ENCODE peak calls at places on chromosomes 11 and 22, in nine cellular contexts. I is cardiac muscle cell; M is neural crest cell; R is midbrain; S is GM12892; Q is OCI-LY7; F is naive B cell; H is fibroblast of lung; Z is activated naive CD8-positive, alpha-beta T cell treated with anti-CD3 and anti-CD28 coated beads, Interleukin-2, amount 10 ng/mL, durations not matched to agents 7 days and 5 days. J is an unnamed sample.

GRCh38 chr11:107860688-107861087 is 2.1 kb upstream of the SLC35F2 start:
- DNase-seq in Q (no peak), R (no peak), H (no peak), S (no peak), M (no peak), Z (no peak), I (no peak), F (no peak), J (no peak)

GRCh38 chr11:107704432-107704831 is 7.4 kb downstream of the SLN start:
- DNase-seq in Z (no peak), R (no peak), S (no peak), I (no peak), Q (no peak), F (no peak), H (no peak), M (no peak), J (no peak)

GRCh38 chr11:109512680-109513079 is 90.7 kb downstream of the C11orf87 start:
- DNase-seq in R (no peak), H (no peak), I (no peak), Q (no peak), M (no peak), Z (no peak), S (no peak), F (no peak), J (no peak)

GRCh38 chr11:37788141-37788877 is 1190.3 kb upstream of the RAG2 start:
- DNase-seq in Z (no peak), R (no peak), H (peak), I (no peak), M (no peak), Q (no peak), S (no peak), F (no peak), J (no peak)

GRCh38 chr22:46791201-46791731 is 28.8 kb downstream of the TBC1D22A start:
- DNase-seq in Q (no peak), F (peak), I (no peak), H (peak), M (no peak), S (no peak), Z (peak), R (peak), J (peak)

GRCh38 chr22:28841111-28841510 is 40.7 kb upstream of the XBP1 start:
- DNase-seq in R (no peak), S (no peak), H (no peak), I (no peak), Q (no peak), M (no peak), Z (no peak), F (no peak), J (no peak)

GRCh38 chr11:72816404-72816990 is 2.3 kb downstream of the ATG16L2 start:
- DNase-seq in F (no peak), Z (no peak), Q (no peak), M (no peak), H (no peak), I (no peak), S (no peak), R (no peak), J (no peak)

GRCh38 chr22:42180349-42180842 is 49.8 kb upstream of the CYP2D6 start:
- DNase-seq in Z (no peak), R (no peak), I (no peak), F (no peak), Q (no peak), M (no peak), H (peak), S (no peak), J (no peak)

GRCh38 chr11:125923012-125923579 is 18.8 kb downstream of the DDX25 start:
- DNase-seq in I (peak), Q (peak), H (peak), M (peak), F (no peak), R (peak), S (peak), Z (peak), J (peak)

GRCh38 chr22:39408173-39408572 is 8.6 kb downstream of the TAB1 start:
- DNase-seq in Q (no peak), Z (no peak), R (no peak), M (no peak), I (no peak), H (no peak), F (no peak), S (no peak), J (no peak)

GRCh38 chr11:65777241-65777640 is 3.5 kb downstream of the AP5B1 start:
- DNase-seq in I (no peak), H (no peak), Q (no peak), R (no peak), S (no peak), F (no peak), Z (no peak), M (no peak), J (no peak)

GRCh38 chr22:21947040-21948014 is 5.3 kb downstream of the PPM1F start:
- DNase-seq in H (peak), Q (no peak), I (peak), R (no peak), S (no peak), F (no peak), M (no peak), Z (no peak), J (no peak)

GRCh38 chr22:23192133-23192532 is 11.8 kb downstream of the BCR start:
- DNase-seq in R (no peak), F (no peak), M (no peak), Q (no peak), S (no peak), H (no peak), I (peak), Z (no peak), J (no peak)

GRCh38 chr11:73152086-73152853 is 10.2 kb upstream of the FCHSD2 start:
- DNase-seq in H (no peak), M (no peak), I (no peak), R (no peak), F (peak), S (no peak), Q (peak), Z (no peak), J (no peak)

GRCh38 chr11:5204787-5205186 is 4.3 kb upstream of the OR51V1 start:
- DNase-seq in S (no peak), R (peak), M (no peak), Z (no peak), F (no peak), I (peak), H (peak), Q (peak), J (no peak)

GRCh38 chr11:72075109-72075508 is 5.2 kb downstream of the NUMA1 start:
- DNase-seq in H (no peak), I (no peak), R (peak), M (no peak), Z (no peak), S (no peak), F (no peak), Q (peak), J (no peak)

GRCh38 chr11:30914143-30914762 is 328.1 kb upstream of the MPPED2 start:
- DNase-seq in H (peak), I (peak), Z (no peak), M (peak), S (peak), R (peak), F (no peak), Q (peak), J (no peak)

GRCh38 chr11:45889555-45889954 is 4.1 kb downstream of the MAPK8IP1 start:
- DNase-seq in I (no peak), Q (no peak), H (no peak), Z (no peak), R (no peak), F (no peak), S (no peak), M (no peak), J (no peak)

GRCh38 chr22:41403532-41404318 is 22.0 kb downstream of the TEF start:
- DNase-seq in I (peak), Z (peak), Q (peak), S (peak), H (peak), M (peak), F (peak), R (peak), J (peak)

GRCh38 chr22:30425616-30426394 is at the start of gene MTFP1:
- DNase-seq in F (peak), S (peak), Z (peak), I (peak), M (peak), R (peak), Q (peak), H (peak), J (no peak)

GRCh38 chr22:33299245-33299956 is 241.2 kb upstream of the SYN3 start:
- DNase-seq in I (no peak), S (peak), R (no peak), Q (peak), M (no peak), Z (no peak), F (peak), H (no peak), J (no peak)

GRCh38 chr22:50059185-50059880 is 1.2 kb upstream of the TTLL8 start:
- DNase-seq in Q (peak), S (no peak), I (peak), Z (no peak), R (no peak), F (no peak), M (peak), H (peak), J (no peak)

GRCh38 chr11:64935634-64936081 is at the start of gene GPHA2:
- DNase-seq in H (peak), F (no peak), Z (no peak), M (no peak), I (peak), R (no peak), Q (no peak), S (no peak), J (no peak)

GRCh38 chr11:67031791-67032561 is 9.0 kb downstream of the SYT12 start:
- DNase-seq in M (no peak), R (no peak), Z (no peak), S (no peak), I (no peak), F (no peak), H (peak), Q (no peak), J (no peak)

GRCh38 chr11:35192347-35192746 is 53.4 kb downstream of the CD44 start:
- DNase-seq in H (peak), F (no peak), M (peak), S (no peak), I (peak), Z (no peak), R (no peak), Q (no peak), J (no peak)

GRCh38 chr22:39174498-39175120 is 22.1 kb upstream of the CBX7 start:
- DNase-seq in H (peak), F (peak), M (peak), I (peak), Q (peak), Z (peak), S (no peak), R (peak), J (peak)

GRCh38 chr11:84855846-84856245 is 771.3 kb downstream of the DLG2 start:
- DNase-seq in H (peak), I (no peak), F (no peak), S (no peak), R (no peak), Q (no peak), Z (no peak), M (no peak), J (no peak)

GRCh38 chr22:23402275-23403151 is 177.6 kb downstream of the IGLL1 start:
- DNase-seq in I (peak), F (peak), R (peak), Q (peak), S (peak), Z (peak), M (peak), H (peak), J (peak)

GRCh38 chr22:19547620-19548019 is 23.4 kb upstream of the CLDN5 start:
- DNase-seq in M (no peak), I (no peak), Z (no peak), S (no peak), F (no peak), H (no peak), Q (no peak), R (no peak), J (no peak)

GRCh38 chr22:39388261-39389011 is 11.1 kb upstream of the TAB1 start:
- DNase-seq in H (peak), M (peak), Q (no peak), I (peak), R (peak), F (peak), S (peak), Z (peak), J (peak)

GRCh38 chr11:76186776-76187279 is 19.5 kb downstream of the WNT11 start:
- DNase-seq in R (no peak), Q (no peak), S (no peak), I (peak), M (no peak), Z (no peak), F (no peak), H (no peak), J (no peak)

J was measured in putamen.